ENCODE peak calls at places on chromosomes 5 and 9, in eight cellular contexts. One of them, this sample, is unnamed.

GRCh38 chr5:135477594-135477993 is 25.4 kb upstream of the TIFAB start:
- DNase-seq in WTC11: no peak
- DNase-seq in NCI-H82: no peak
- DNase-seq in activated gamma-delta T cell treated with anti-CD3 and anti-CD28 coated beads, Interleukin-2, amount 50 U/mL, for 16 hours: no peak
- DNase-seq in NCI-H345: no peak
- DNase-seq in activated T-cell treated with anti-CD3 and anti-CD28 coated beads, Interleukin-2, amount 50 U/mL, for 72 hours: no peak
- DNase-seq in Karpas-422: no peak
- DNase-seq in GM23338: no peak
- DNase-seq in this sample: peak

GRCh38 chr9:72960446-72960845 is 7.6 kb upstream of the ALDH1A1 start:
- DNase-seq in WTC11: no peak
- DNase-seq in NCI-H82: no peak
- DNase-seq in activated gamma-delta T cell treated with anti-CD3 and anti-CD28 coated beads, Interleukin-2, amount 50 U/mL, for 16 hours: no peak
- DNase-seq in NCI-H345: no peak
- DNase-seq in activated T-cell treated with anti-CD3 and anti-CD28 coated beads, Interleukin-2, amount 50 U/mL, for 72 hours: no peak
- DNase-seq in Karpas-422: no peak
- DNase-seq in GM23338: no peak
- DNase-seq in this sample: no peak

GRCh38 chr5:140159014-140159927 is 15.7 kb upstream of the CYSTM1 start:
- DNase-seq in WTC11: no peak
- DNase-seq in NCI-H82: no peak
- DNase-seq in activated gamma-delta T cell treated with anti-CD3 and anti-CD28 coated beads, Interleukin-2, amount 50 U/mL, for 16 hours: no peak
- DNase-seq in NCI-H345: peak
- DNase-seq in activated T-cell treated with anti-CD3 and anti-CD28 coated beads, Interleukin-2, amount 50 U/mL, for 72 hours: no peak
- DNase-seq in Karpas-422: no peak
- DNase-seq in GM23338: no peak
- DNase-seq in this sample: no peak

GRCh38 chr9:122087406-122088200 is 5.5 kb downstream of the TTLL11 start:
- DNase-seq in WTC11: no peak
- DNase-seq in NCI-H82: no peak
- DNase-seq in activated gamma-delta T cell treated with anti-CD3 and anti-CD28 coated beads, Interleukin-2, amount 50 U/mL, for 16 hours: no peak
- DNase-seq in NCI-H345: no peak
- DNase-seq in activated T-cell treated with anti-CD3 and anti-CD28 coated beads, Interleukin-2, amount 50 U/mL, for 72 hours: no peak
- DNase-seq in Karpas-422: no peak
- DNase-seq in GM23338: no peak
- DNase-seq in this sample: no peak

GRCh38 chr9:93413530-93413929 is 38.0 kb upstream of the FAM120A start:
- DNase-seq in WTC11: no peak
- DNase-seq in NCI-H82: no peak
- DNase-seq in activated gamma-delta T cell treated with anti-CD3 and anti-CD28 coated beads, Interleukin-2, amount 50 U/mL, for 16 hours: no peak
- DNase-seq in NCI-H345: no peak
- DNase-seq in activated T-cell treated with anti-CD3 and anti-CD28 coated beads, Interleukin-2, amount 50 U/mL, for 72 hours: no peak
- DNase-seq in Karpas-422: no peak
- DNase-seq in GM23338: no peak
- DNase-seq in this sample: no peak

GRCh38 chr5:59873113-59873512 is 20.4 kb downstream of the PDE4D start:
- DNase-seq in WTC11: no peak
- DNase-seq in NCI-H82: no peak
- DNase-seq in activated gamma-delta T cell treated with anti-CD3 and anti-CD28 coated beads, Interleukin-2, amount 50 U/mL, for 16 hours: no peak
- DNase-seq in NCI-H345: no peak
- DNase-seq in activated T-cell treated with anti-CD3 and anti-CD28 coated beads, Interleukin-2, amount 50 U/mL, for 72 hours: no peak
- DNase-seq in Karpas-422: no peak
- DNase-seq in GM23338: no peak
- DNase-seq in this sample: no peak

GRCh38 chr9:86942352-86943222 is 4.7 kb downstream of the GAS1 start:
- DNase-seq in WTC11: no peak
- DNase-seq in NCI-H82: no peak
- DNase-seq in activated gamma-delta T cell treated with anti-CD3 and anti-CD28 coated beads, Interleukin-2, amount 50 U/mL, for 16 hours: no peak
- DNase-seq in NCI-H345: no peak
- DNase-seq in activated T-cell treated with anti-CD3 and anti-CD28 coated beads, Interleukin-2, amount 50 U/mL, for 72 hours: no peak
- DNase-seq in Karpas-422: no peak
- DNase-seq in GM23338: peak
- DNase-seq in this sample: no peak

GRCh38 chr5:174571662-174572397 is 152.6 kb upstream of the MSX2 start:
- DNase-seq in WTC11: no peak
- DNase-seq in NCI-H82: no peak
- DNase-seq in activated gamma-delta T cell treated with anti-CD3 and anti-CD28 coated beads, Interleukin-2, amount 50 U/mL, for 16 hours: no peak
- DNase-seq in NCI-H345: no peak
- DNase-seq in activated T-cell treated with anti-CD3 and anti-CD28 coated beads, Interleukin-2, amount 50 U/mL, for 72 hours: no peak
- DNase-seq in Karpas-422: peak
- DNase-seq in GM23338: peak
- DNase-seq in this sample: peak

GRCh38 chr5:95053253-95053652 is 231.6 kb downstream of the MCTP1 start:
- DNase-seq in WTC11: no peak
- DNase-seq in NCI-H82: no peak
- DNase-seq in activated gamma-delta T cell treated with anti-CD3 and anti-CD28 coated beads, Interleukin-2, amount 50 U/mL, for 16 hours: no peak
- DNase-seq in NCI-H345: no peak
- DNase-seq in activated T-cell treated with anti-CD3 and anti-CD28 coated beads, Interleukin-2, amount 50 U/mL, for 72 hours: no peak
- DNase-seq in Karpas-422: no peak
- DNase-seq in GM23338: peak
- DNase-seq in this sample: no peak

GRCh38 chr5:180235077-180235476 is 26.1 kb upstream of the RASGEF1C start:
- DNase-seq in WTC11: no peak
- DNase-seq in NCI-H82: no peak
- DNase-seq in activated gamma-delta T cell treated with anti-CD3 and anti-CD28 coated beads, Interleukin-2, amount 50 U/mL, for 16 hours: no peak
- DNase-seq in NCI-H345: no peak
- DNase-seq in activated T-cell treated with anti-CD3 and anti-CD28 coated beads, Interleukin-2, amount 50 U/mL, for 72 hours: no peak
- DNase-seq in Karpas-422: no peak
- DNase-seq in GM23338: peak
- DNase-seq in this sample: no peak

GRCh38 chr9:27450752-27451151 is 73.3 kb upstream of the IFNK start:
- DNase-seq in WTC11: no peak
- DNase-seq in NCI-H82: no peak
- DNase-seq in activated gamma-delta T cell treated with anti-CD3 and anti-CD28 coated beads, Interleukin-2, amount 50 U/mL, for 16 hours: no peak
- DNase-seq in NCI-H345: no peak
- DNase-seq in activated T-cell treated with anti-CD3 and anti-CD28 coated beads, Interleukin-2, amount 50 U/mL, for 72 hours: no peak
- DNase-seq in Karpas-422: no peak
- DNase-seq in GM23338: no peak
- DNase-seq in this sample: no peak

GRCh38 chr5:169561883-169562282 is 21.7 kb upstream of the SPDL1 start:
- DNase-seq in WTC11: no peak
- DNase-seq in NCI-H82: no peak
- DNase-seq in activated gamma-delta T cell treated with anti-CD3 and anti-CD28 coated beads, Interleukin-2, amount 50 U/mL, for 16 hours: no peak
- DNase-seq in NCI-H345: no peak
- DNase-seq in activated T-cell treated with anti-CD3 and anti-CD28 coated beads, Interleukin-2, amount 50 U/mL, for 72 hours: no peak
- DNase-seq in Karpas-422: no peak
- DNase-seq in GM23338: no peak
- DNase-seq in this sample: no peak

GRCh38 chr5:108700928-108701327 is 46.8 kb upstream of the FER start:
- DNase-seq in WTC11: no peak
- DNase-seq in NCI-H82: peak
- DNase-seq in activated gamma-delta T cell treated with anti-CD3 and anti-CD28 coated beads, Interleukin-2, amount 50 U/mL, for 16 hours: no peak
- DNase-seq in NCI-H345: no peak
- DNase-seq in activated T-cell treated with anti-CD3 and anti-CD28 coated beads, Interleukin-2, amount 50 U/mL, for 72 hours: no peak
- DNase-seq in Karpas-422: no peak
- DNase-seq in GM23338: no peak
- DNase-seq in this sample: no peak

GRCh38 chr5:127430627-127431026 is 86.8 kb upstream of the PRRC1 start:
- DNase-seq in WTC11: no peak
- DNase-seq in NCI-H82: no peak
- DNase-seq in activated gamma-delta T cell treated with anti-CD3 and anti-CD28 coated beads, Interleukin-2, amount 50 U/mL, for 16 hours: no peak
- DNase-seq in NCI-H345: no peak
- DNase-seq in activated T-cell treated with anti-CD3 and anti-CD28 coated beads, Interleukin-2, amount 50 U/mL, for 72 hours: no peak
- DNase-seq in Karpas-422: no peak
- DNase-seq in GM23338: no peak
- DNase-seq in this sample: no peak

GRCh38 chr5:76074487-76074886 is 8.7 kb upstream of the SV2C start:
- DNase-seq in WTC11: peak
- DNase-seq in NCI-H82: peak
- DNase-seq in activated gamma-delta T cell treated with anti-CD3 and anti-CD28 coated beads, Interleukin-2, amount 50 U/mL, for 16 hours: no peak
- DNase-seq in NCI-H345: no peak
- DNase-seq in activated T-cell treated with anti-CD3 and anti-CD28 coated beads, Interleukin-2, amount 50 U/mL, for 72 hours: peak
- DNase-seq in Karpas-422: peak
- DNase-seq in GM23338: peak
- DNase-seq in this sample: no peak

GRCh38 chr9:129544766-129545165 is 76.1 kb downstream of the C9orf50 start:
- DNase-seq in WTC11: no peak
- DNase-seq in NCI-H82: no peak
- DNase-seq in activated gamma-delta T cell treated with anti-CD3 and anti-CD28 coated beads, Interleukin-2, amount 50 U/mL, for 16 hours: no peak
- DNase-seq in NCI-H345: no peak
- DNase-seq in activated T-cell treated with anti-CD3 and anti-CD28 coated beads, Interleukin-2, amount 50 U/mL, for 72 hours: no peak
- DNase-seq in Karpas-422: no peak
- DNase-seq in GM23338: no peak
- DNase-seq in this sample: no peak

GRCh38 chr5:132070460-132071337 is 2.9 kb upstream of the CSF2 start:
- DNase-seq in WTC11: no peak
- DNase-seq in NCI-H82: no peak
- DNase-seq in activated gamma-delta T cell treated with anti-CD3 and anti-CD28 coated beads, Interleukin-2, amount 50 U/mL, for 16 hours: no peak
- DNase-seq in NCI-H345: no peak
- DNase-seq in activated T-cell treated with anti-CD3 and anti-CD28 coated beads, Interleukin-2, amount 50 U/mL, for 72 hours: peak
- DNase-seq in Karpas-422: no peak
- DNase-seq in GM23338: no peak
- DNase-seq in this sample: no peak

GRCh38 chr5:148574167-148574566 is 80.2 kb downstream of the HTR4 start:
- DNase-seq in WTC11: no peak
- DNase-seq in NCI-H82: no peak
- DNase-seq in activated gamma-delta T cell treated with anti-CD3 and anti-CD28 coated beads, Interleukin-2, amount 50 U/mL, for 16 hours: no peak
- DNase-seq in NCI-H345: no peak
- DNase-seq in activated T-cell treated with anti-CD3 and anti-CD28 coated beads, Interleukin-2, amount 50 U/mL, for 72 hours: no peak
- DNase-seq in Karpas-422: no peak
- DNase-seq in GM23338: no peak
- DNase-seq in this sample: no peak

GRCh38 chr5:65185468-65185867 is 296.3 kb downstream of the ADAMTS6 start:
- DNase-seq in WTC11: no peak
- DNase-seq in NCI-H82: no peak
- DNase-seq in activated gamma-delta T cell treated with anti-CD3 and anti-CD28 coated beads, Interleukin-2, amount 50 U/mL, for 16 hours: no peak
- DNase-seq in NCI-H345: no peak
- DNase-seq in activated T-cell treated with anti-CD3 and anti-CD28 coated beads, Interleukin-2, amount 50 U/mL, for 72 hours: no peak
- DNase-seq in Karpas-422: no peak
- DNase-seq in GM23338: no peak
- DNase-seq in this sample: no peak

GRCh38 chr9:16871358-16872151 is 1.1 kb upstream of the BNC2 start:
- DNase-seq in WTC11: peak
- DNase-seq in NCI-H82: peak
- DNase-seq in activated gamma-delta T cell treated with anti-CD3 and anti-CD28 coated beads, Interleukin-2, amount 50 U/mL, for 16 hours: no peak
- DNase-seq in NCI-H345: no peak
- DNase-seq in activated T-cell treated with anti-CD3 and anti-CD28 coated beads, Interleukin-2, amount 50 U/mL, for 72 hours: peak
- DNase-seq in Karpas-422: no peak
- DNase-seq in GM23338: peak
- DNase-seq in this sample: no peak

GRCh38 chr9:6715755-6716643 is 41.8 kb upstream of the KDM4C start:
- DNase-seq in WTC11: peak
- DNase-seq in NCI-H82: no peak
- DNase-seq in activated gamma-delta T cell treated with anti-CD3 and anti-CD28 coated beads, Interleukin-2, amount 50 U/mL, for 16 hours: peak
- DNase-seq in NCI-H345: peak
- DNase-seq in activated T-cell treated with anti-CD3 and anti-CD28 coated beads, Interleukin-2, amount 50 U/mL, for 72 hours: peak
- DNase-seq in Karpas-422: peak
- DNase-seq in GM23338: peak
- DNase-seq in this sample: peak

GRCh38 chr5:24832021-24832420 is 187.2 kb upstream of the CDH10 start:
- DNase-seq in WTC11: no peak
- DNase-seq in NCI-H82: no peak
- DNase-seq in activated gamma-delta T cell treated with anti-CD3 and anti-CD28 coated beads, Interleukin-2, amount 50 U/mL, for 16 hours: no peak
- DNase-seq in NCI-H345: no peak
- DNase-seq in activated T-cell treated with anti-CD3 and anti-CD28 coated beads, Interleukin-2, amount 50 U/mL, for 72 hours: no peak
- DNase-seq in Karpas-422: no peak
- DNase-seq in GM23338: no peak
- DNase-seq in this sample: no peak

GRCh38 chr9:4303002-4303401 is 3.1 kb upstream of the GLIS3 start:
- DNase-seq in WTC11: no peak
- DNase-seq in NCI-H82: no peak
- DNase-seq in activated gamma-delta T cell treated with anti-CD3 and anti-CD28 coated beads, Interleukin-2, amount 50 U/mL, for 16 hours: no peak
- DNase-seq in NCI-H345: no peak
- DNase-seq in activated T-cell treated with anti-CD3 and anti-CD28 coated beads, Interleukin-2, amount 50 U/mL, for 72 hours: no peak
- DNase-seq in Karpas-422: no peak
- DNase-seq in GM23338: no peak
- DNase-seq in this sample: no peak

GRCh38 chr9:21770877-21771560 is 31.4 kb upstream of the MTAP start:
- DNase-seq in WTC11: no peak
- DNase-seq in NCI-H82: peak
- DNase-seq in activated gamma-delta T cell treated with anti-CD3 and anti-CD28 coated beads, Interleukin-2, amount 50 U/mL, for 16 hours: no peak
- DNase-seq in NCI-H345: no peak
- DNase-seq in activated T-cell treated with anti-CD3 and anti-CD28 coated beads, Interleukin-2, amount 50 U/mL, for 72 hours: no peak
- DNase-seq in Karpas-422: no peak
- DNase-seq in GM23338: no peak
- DNase-seq in this sample: no peak

GRCh38 chr9:129242971-129243561 is 65.0 kb upstream of the IER5L start:
- DNase-seq in WTC11: no peak
- DNase-seq in NCI-H82: peak
- DNase-seq in activated gamma-delta T cell treated with anti-CD3 and anti-CD28 coated beads, Interleukin-2, amount 50 U/mL, for 16 hours: no peak
- DNase-seq in NCI-H345: no peak
- DNase-seq in activated T-cell treated with anti-CD3 and anti-CD28 coated beads, Interleukin-2, amount 50 U/mL, for 72 hours: no peak
- DNase-seq in Karpas-422: no peak
- DNase-seq in GM23338: no peak
- DNase-seq in this sample: peak

This sample was measured in RWPE2.